ENCODE peak calls at places on chromosomes 12 and 14, in seven cellular contexts. K, G, J, V, B, M and Q are unnamed samples.

GRCh38 chr12:54159140-54159539 is 29.6 kb downstream of the SMUG1 start:
- DNase-seq in B (no peak), G (peak; percentile 97), M (peak; percentile 65), J (no peak), V (peak; percentile 49), K (no peak), Q (peak; percentile 30)

GRCh38 chr12:124369055-124369900 is 74.4 kb downstream of the RFLNA start:
- DNase-seq in J (no peak), K (no peak), M (no peak), G (peak; percentile 47), B (no peak), V (no peak), Q (peak; percentile 91)

GRCh38 chr14:55454264-55455151 is 14.1 kb upstream of the TBPL2 start:
- DNase-seq in J (no peak), V (no peak), M (no peak), K (no peak), B (no peak), G (no peak), Q (peak; percentile 61)

GRCh38 chr12:54126696-54127537 is 61.9 kb downstream of the SMUG1 start:
- DNase-seq in J (no peak), M (no peak), B (no peak), V (no peak), K (no peak), G (peak; percentile 78), Q (peak; percentile 49)

GRCh38 chr12:30796508-30796780 is 41.7 kb upstream of the CAPRIN2 start:
- DNase-seq in J (no peak), B (no peak), G (peak; percentile 90), K (no peak), M (no peak), V (peak; percentile 37), Q (peak; percentile 10)

GRCh38 chr14:76348898-76349297 is 27.0 kb upstream of the ESRRB start:
- DNase-seq in K (no peak), G (peak; percentile 31), J (no peak), B (no peak), M (no peak), V (no peak), Q (no peak)

GRCh38 chr12:75543529-75543928 is 32.1 kb upstream of the KRR1 start:
- DNase-seq in V (no peak), B (no peak), J (no peak), M (no peak), K (no peak), G (no peak), Q (no peak)

GRCh38 chr12:52121848-52122838 is 42.6 kb downstream of the SMIM41 start:
- DNase-seq in B (peak; percentile 47), M (peak; percentile 70), K (peak; percentile 18), J (peak; percentile 49), G (peak; percentile 78), V (peak; percentile 55), Q (no peak)

GRCh38 chr14:88422919-88423318 is 37.5 kb downstream of the SPATA7 start:
- DNase-seq in M (no peak), V (no peak), G (no peak), B (no peak), K (no peak), J (no peak), Q (no peak)

GRCh38 chr12:108418162-108418561 is 79.1 kb upstream of the CMKLR1 start:
- DNase-seq in G (no peak), V (no peak), K (no peak), M (no peak), J (no peak), B (no peak), Q (no peak)

GRCh38 chr14:64217318-64217717 is 76.9 kb downstream of the ESR2 start:
- DNase-seq in B (no peak), K (no peak), G (no peak), V (no peak), J (no peak), M (peak; percentile 39), Q (no peak)

GRCh38 chr12:6038160-6038559 is 86.3 kb downstream of the VWF start:
- DNase-seq in B (peak; percentile 33), K (no peak), M (no peak), G (peak; percentile 83), V (no peak), J (peak; percentile 22), Q (peak; percentile 58)

GRCh38 chr14:38238332-38238731 is 17.6 kb downstream of the CLEC14A start:
- DNase-seq in K (no peak), G (no peak), B (no peak), M (no peak), V (no peak), J (no peak), Q (no peak)

GRCh38 chr12:1915082-1915968 is 3.1 kb downstream of the CACNA2D4 start:
- DNase-seq in M (no peak), J (peak; percentile 26), V (no peak), G (peak; percentile 12), B (peak; percentile 54), K (peak; percentile 39), Q (peak; percentile 16)

GRCh38 chr12:38905480-38906351 is at the start of gene CPNE8:
- DNase-seq in V (peak; percentile 30), G (peak; percentile 47), K (peak; percentile 43), J (no peak), B (peak; percentile 27), M (peak; percentile 85), Q (peak; percentile 90)

GRCh38 chr12:96225003-96225855 is 31.1 kb downstream of the ELK3 start:
- DNase-seq in K (no peak), B (no peak), M (no peak), G (no peak), V (no peak), J (no peak), Q (no peak)

GRCh38 chr12:6570264-6570887 is 2.3 kb upstream of the NOP2 start:
- DNase-seq in J (peak; percentile 26), M (no peak), V (no peak), K (peak; percentile 15), B (no peak), G (peak; percentile 90), Q (peak; percentile 44)

GRCh38 chr14:92867246-92867925 is 55.6 kb upstream of the CHGA start:
- DNase-seq in M (no peak), V (no peak), B (no peak), K (no peak), J (no peak), G (no peak), Q (no peak)

GRCh38 chr12:83250866-83251265 is 564.2 kb downstream of the TMTC2 start:
- DNase-seq in M (no peak), G (no peak), V (no peak), B (no peak), J (no peak), K (no peak), Q (no peak)

GRCh38 chr12:106001819-106002218 is 136.9 kb downstream of the NUAK1 start:
- DNase-seq in B (no peak), V (no peak), M (no peak), J (no peak), K (no peak), G (no peak), Q (no peak)

GRCh38 chr12:120078868-120079267 is 37.7 kb downstream of the RAB35 start:
- DNase-seq in G (no peak), J (no peak), K (no peak), M (no peak), V (no peak), B (no peak), Q (no peak)

GRCh38 chr14:24088095-24088494 is 6.0 kb upstream of the PCK2 start:
- DNase-seq in M (no peak), G (no peak), J (no peak), V (no peak), K (no peak), B (no peak), Q (no peak)

GRCh38 chr12:52566847-52567291 is 6.8 kb downstream of the KRT74 start:
- DNase-seq in B (no peak), J (no peak), G (no peak), V (no peak), K (peak; percentile 85), M (no peak), Q (no peak)

GRCh38 chr14:104785708-104786080 is 9.9 kb downstream of the AKT1 start:
- DNase-seq in G (no peak), K (no peak), J (no peak), M (no peak), V (no peak), B (no peak), Q (no peak)

GRCh38 chr12:2653461-2653965 is 141.3 kb upstream of the FKBP4 start:
- DNase-seq in J (no peak), M (no peak), K (no peak), B (no peak), V (no peak), G (no peak), Q (no peak)

GRCh38 chr14:90555126-90556049 is 158.6 kb downstream of the CALM1 start:
- DNase-seq in B (no peak), G (no peak), K (no peak), J (no peak), V (no peak), M (no peak), Q (no peak)

GRCh38 chr12:129064201-129064881 is 211.1 kb downstream of the GLT1D1 start:
- DNase-seq in V (no peak), J (no peak), B (no peak), K (no peak), M (no peak), G (peak; percentile 31), Q (no peak)

GRCh38 chr14:61585598-61586538 is 109.4 kb upstream of the HIF1A start:
- DNase-seq in B (no peak), J (no peak), K (no peak), G (no peak), V (no peak), M (no peak), Q (peak; percentile 65)

GRCh38 chr12:2999265-2999841 is 40.2 kb downstream of the TEAD4 start:
- DNase-seq in B (no peak), M (no peak), V (no peak), K (no peak), J (no peak), G (peak; percentile 69), Q (no peak)

GRCh38 chr14:95994593-95994928 is 44.6 kb upstream of the C14orf132 start:
- DNase-seq in B (no peak), K (no peak), J (no peak), V (no peak), G (no peak), M (no peak), Q (no peak)

GRCh38 chr14:94481468-94482131 is 5.6 kb upstream of the SERPINA9 start:
- DNase-seq in J (no peak), M (no peak), B (no peak), G (no peak), K (no peak), V (no peak), Q (no peak)

GRCh38 chr14:28766505-28767238 is at the start of gene FOXG1:
- DNase-seq in G (peak; percentile 86), B (no peak), K (no peak), V (no peak), J (no peak), M (peak; percentile 82), Q (no peak)

GRCh38 chr14:81868172-81868571 is 334.5 kb upstream of the SEL1L start:
- DNase-seq in G (peak; percentile 13), B (no peak), V (no peak), J (no peak), K (no peak), M (no peak), Q (no peak)

GRCh38 chr14:99529899-99530298 is 48.7 kb downstream of the CCNK start:
- DNase-seq in V (no peak), G (no peak), B (no peak), K (no peak), J (no peak), M (no peak), Q (no peak)

GRCh38 chr12:10372534-10372931 is 17.3 kb downstream of the KLRK1 start:
- DNase-seq in J (no peak), M (no peak), B (no peak), K (no peak), V (no peak), G (no peak), Q (peak; percentile 79)

GRCh38 chr12:43852744-43853143 is 16.9 kb downstream of the TMEM117 start:
- DNase-seq in K (no peak), B (no peak), M (no peak), V (no peak), J (no peak), G (no peak), Q (no peak)

GRCh38 chr14:51504626-51505025 is 147.1 kb upstream of the FRMD6 start:
- DNase-seq in V (no peak), B (no peak), K (no peak), J (no peak), M (no peak), G (no peak), Q (no peak)

GRCh38 chr12:14795028-14795448 is 8.2 kb downstream of the WBP11 start:
- DNase-seq in M (no peak), B (no peak), K (no peak), G (no peak), J (no peak), V (no peak), Q (no peak)